ENCODE peak calls at places on chromosomes 1 and 21, in five cellular contexts. X is fibroblast of pulmonary artery, O is pancreas, Q is epithelial cell of esophagus, T is A673. D is an unnamed sample.
A peak's percentile ranks its signal among the peaks of the same experiment; 100 is the strongest.

GRCh38 chr1:201456499-201457309 is 12.3 kb downstream of the PHLDA3 start:
- DNase-seq in X (peak; percentile 97), Q (peak; percentile 99), T (peak; percentile 89), O (no peak), D (peak; percentile 97)

GRCh38 chr1:155940531-155940992 is 876 bp upstream of the RXFP4 start:
- DNase-seq in O (no peak), T (peak; percentile 67), X (peak; percentile 73), Q (peak; percentile 60), D (peak; percentile 96)

GRCh38 chr1:29122662-29122986 is 1.1 kb downstream of the TMEM200B start:
- DNase-seq in T (no peak), O (peak; percentile 61), Q (peak; percentile 46), X (peak; percentile 78), D (peak; percentile 58)

GRCh38 chr1:112110031-112110430 is 120.6 kb upstream of the KCND3 start:
- DNase-seq in O (no peak), T (no peak), X (peak; percentile 1), Q (peak; percentile 15), D (peak; percentile 4)

GRCh38 chr1:20178634-20179368 is 7.1 kb upstream of the UBXN10 start:
- DNase-seq in O (peak; percentile 21), T (no peak), Q (no peak), X (no peak), D (no peak)

GRCh38 chr1:35505911-35506798 is 51.0 kb downstream of the KIAA0319L start:
- DNase-seq in O (no peak), X (peak; percentile 85), T (peak; percentile 96), Q (peak; percentile 56), D (peak; percentile 76)

GRCh38 chr1:67807282-67807681 is 26.0 kb downstream of the GNG12 start:
- DNase-seq in T (no peak), O (no peak), Q (no peak), X (no peak), D (no peak)

GRCh38 chr1:94115900-94116436 is 5.0 kb downstream of the ABCA4 start:
- DNase-seq in X (no peak), T (no peak), Q (no peak), O (no peak), D (no peak)

GRCh38 chr1:23522244-23523013 is 8.6 kb downstream of the E2F2 start:
- DNase-seq in O (no peak), Q (peak; percentile 24), X (peak; percentile 21), T (no peak), D (no peak)

GRCh38 chr1:224789311-224789710 is 140.2 kb upstream of the DNAH14 start:
- DNase-seq in Q (no peak), T (no peak), X (no peak), O (no peak), D (no peak)

GRCh38 chr1:204114606-204115005 is 37.2 kb downstream of the ETNK2 start:
- DNase-seq in T (no peak), Q (no peak), O (no peak), X (no peak), D (no peak)

GRCh38 chr1:204894031-204894430 is 23.4 kb downstream of the NFASC start:
- DNase-seq in Q (peak; percentile 11), O (no peak), T (no peak), X (no peak), D (peak; percentile 44)

GRCh38 chr1:94463765-94464330 is 45.7 kb downstream of the ABCD3 start:
- DNase-seq in O (no peak), X (peak; percentile 77), Q (peak; percentile 60), T (peak; percentile 70), D (peak; percentile 60)

GRCh38 chr1:22573237-22573636 is 9.9 kb downstream of the EPHA8 start:
- DNase-seq in O (no peak), X (no peak), Q (no peak), T (no peak), D (no peak)

GRCh38 chr1:227192163-227192562 is 126.1 kb downstream of the CDC42BPA start:
- DNase-seq in O (no peak), T (no peak), Q (peak; percentile 97), X (peak; percentile 87), D (peak; percentile 90)

GRCh38 chr21:17981060-17981459 is 161.9 kb upstream of the C21orf91 start:
- DNase-seq in T (no peak), O (no peak), X (peak; percentile 8), Q (no peak), D (no peak)

GRCh38 chr21:33685613-33686197 is 43.4 kb downstream of the ITSN1 start:
- DNase-seq in Q (peak; percentile 63), O (no peak), T (peak; percentile 25), X (peak; percentile 61), D (peak; percentile 30)

GRCh38 chr1:243582321-243582720 is 267.7 kb downstream of the AKT3 start:
- DNase-seq in O (no peak), X (peak; percentile 52), T (no peak), Q (no peak), D (peak; percentile 30)

GRCh38 chr1:158996998-158997397 is 12.7 kb upstream of the IFI16 start:
- DNase-seq in X (no peak), O (no peak), T (no peak), Q (no peak), D (no peak)

GRCh38 chr1:78607334-78607927 is 12.8 kb upstream of the IFI44L start:
- DNase-seq in X (peak; percentile 66), T (peak; percentile 54), Q (peak; percentile 40), O (no peak), D (peak; percentile 43)

GRCh38 chr1:62722796-62723195 is 34.6 kb upstream of the DOCK7 start:
- DNase-seq in X (no peak), T (no peak), Q (no peak), O (no peak), D (no peak)

GRCh38 chr1:230186003-230186863 is 119.2 kb downstream of the GALNT2 start:
- DNase-seq in Q (peak; percentile 98), X (peak; percentile 83), O (no peak), T (peak; percentile 85), D (peak; percentile 99)

GRCh38 chr1:76625887-76626286 is 241.4 kb upstream of the ST6GALNAC5 start:
- DNase-seq in X (no peak), Q (no peak), O (no peak), T (peak; percentile 49), D (no peak)

GRCh38 chr1:205504311-205505075 is at the start of gene CDK18:
- DNase-seq in Q (peak; percentile 73), O (peak; percentile 86), X (peak; percentile 40), T (peak; percentile 85), D (peak; percentile 95)

GRCh38 chr1:12196641-12197482 is 30.1 kb downstream of the TNFRSF1B start:
- DNase-seq in X (no peak), O (no peak), Q (no peak), T (peak; percentile 69), D (no peak)

GRCh38 chr1:18997508-18997907 is 41.0 kb upstream of the IFFO2 start:
- DNase-seq in T (no peak), O (no peak), X (no peak), Q (no peak), D (no peak)

GRCh38 chr1:113901171-113901570 is 3.4 kb downstream of the AP4B1 start:
- DNase-seq in T (no peak), Q (no peak), O (no peak), X (no peak), D (no peak)

GRCh38 chr1:119367332-119368124 is 1.1 kb upstream of the HAO2 start:
- DNase-seq in X (peak; percentile 66), T (peak; percentile 54), Q (peak; percentile 63), O (no peak), D (peak; percentile 60)

GRCh38 chr1:40539338-40539737 is 7.9 kb downstream of the ZNF684 start:
- DNase-seq in X (no peak), O (no peak), Q (no peak), T (no peak), D (no peak)

GRCh38 chr1:62311473-62311943 is 7.7 kb downstream of the KANK4 start:
- DNase-seq in O (no peak), X (no peak), T (peak; percentile 76), Q (no peak), D (no peak)

GRCh38 chr1:65459397-65459768 is 38.9 kb downstream of the LEPR start:
- DNase-seq in O (no peak), X (peak; percentile 65), Q (peak; percentile 54), T (peak; percentile 40), D (peak; percentile 57)

GRCh38 chr1:74952786-74953185 is 181.4 kb upstream of the LHX8 start:
- DNase-seq in O (no peak), X (no peak), T (no peak), Q (no peak), D (no peak)

GRCh38 chr21:18369115-18369514 is 34.5 kb downstream of the TMPRSS15 start:
- DNase-seq in T (peak; percentile 61), X (peak; percentile 2), O (no peak), Q (peak; percentile 1), D (peak; percentile 65)

GRCh38 chr1:236762410-236762809 is 32.7 kb upstream of the MTR start:
- DNase-seq in T (no peak), Q (no peak), O (no peak), X (no peak), D (no peak)

GRCh38 chr1:203325004-203325417 is 19.7 kb downstream of the BTG2 start:
- DNase-seq in O (no peak), X (no peak), T (no peak), Q (no peak), D (no peak)

DNA sequence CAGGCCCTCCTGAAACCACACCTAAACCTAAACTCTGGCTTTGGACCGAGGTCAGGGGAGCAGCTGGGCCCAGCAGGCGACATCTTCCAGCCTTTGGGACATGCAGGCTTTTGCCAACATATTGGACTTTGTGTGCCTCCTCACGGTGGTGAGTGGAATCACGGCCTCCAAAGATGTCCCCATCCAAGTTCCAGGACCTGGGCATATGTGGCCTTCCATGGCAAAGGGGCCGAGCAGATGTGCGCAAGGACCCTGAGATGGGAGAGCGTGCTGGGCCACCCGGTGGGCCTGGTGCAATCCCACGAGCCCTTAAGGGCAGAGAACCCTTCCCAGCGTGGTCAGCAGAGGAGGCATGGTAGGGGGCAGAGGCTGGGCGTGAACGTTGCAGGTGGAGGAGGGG is 160.8 kb upstream of the C1orf174 start:
- DNase-seq in O (no peak), X (no peak), Q (no peak), T (no peak), D (no peak)
- TF ChIP-seq CTCF in O (no peak), X (no peak), Q (no peak), T (no peak), D (no peak)

GRCh38 chr1:50684185-50684584 is 260.9 kb upstream of the DMRTA2 start:
- DNase-seq in Q (no peak), X (no peak), O (no peak), T (no peak), D (no peak)
- TF ChIP-seq CTCF in Q (peak; percentile 6), X (peak; percentile 3), O (no peak), T (peak; percentile 32), D (no peak)

GRCh38 chr1:27522148-27522859 is 32.3 kb upstream of the WASF2 start:
- DNase-seq in X (no peak), O (no peak), T (no peak), Q (peak; percentile 99), D (peak; percentile 64)

GRCh38 chr1:27521336-27522147 is 31.6 kb upstream of the WASF2 start:
- DNase-seq in T (no peak), O (no peak), Q (no peak), X (no peak), D (no peak)

GRCh38 chr1:27520651-27521050 is 30.7 kb upstream of the WASF2 start:
- DNase-seq in X (no peak), O (no peak), T (no peak), Q (no peak), D (no peak)

GRCh38 chr1:27523666-27524020 is 33.7 kb upstream of the WASF2 start:
- DNase-seq in T (no peak), X (no peak), Q (no peak), O (no peak), D (no peak)

GRCh38 chr1:27522860-27523665 is 33.1 kb upstream of the WASF2 start:
- DNase-seq in O (no peak), Q (no peak), X (peak; percentile 41), T (no peak), D (peak; percentile 60)
- TF ChIP-seq CTCF in O (no peak), Q (peak; percentile 40), X (peak; percentile 29), T (peak; percentile 32), D (peak; percentile 49)

GRCh38 chr1:6141601-6142000 is 38.5 kb downstream of the CHD5 start:
- DNase-seq in Q (peak; percentile 30), O (no peak), T (no peak), X (no peak), D (peak; percentile 36)
- TF ChIP-seq CTCF in Q (peak; percentile 22), O (no peak), T (no peak), X (no peak), D (no peak)